ENCODE peak calls at places on chromosomes 12 and 14, in five cellular contexts. M is CD8-positive, alpha-beta memory T cell; K is upper lobe of right lung; Y is stomach; Z is HL-60. E is an unnamed sample.

GRCh38 chr14:78586681-78587080 is 416.5 kb downstream of the NRXN3 start:
- DNase-seq in M (no peak), K (no peak), Y (no peak), Z (no peak), E (no peak)

GRCh38 chr14:90617942-90618341 is 198.3 kb downstream of the TTC7B start:
- DNase-seq in M (no peak), K (no peak), Y (no peak), Z (no peak), E (no peak)

GRCh38 chr12:21428241-21428640 is 9.2 kb upstream of the PYROXD1 start:
- DNase-seq in M (no peak), K (no peak), Y (no peak), Z (no peak), E (no peak)

GRCh38 chr14:24207625-24208024 is 2.1 kb downstream of the TSSK4 start:
- DNase-seq in M (no peak), K (no peak), Y (no peak), Z (no peak), E (no peak)

GRCh38 chr14:85527006-85527405 is 2.9 kb upstream of the FLRT2 start:
- DNase-seq in M (no peak), K (no peak), Y (no peak), Z (no peak), E (no peak)

GRCh38 chr14:56333361-56334279 is 215.4 kb downstream of the PELI2 start:
- DNase-seq in M (no peak), K (no peak), Y (no peak), Z (no peak), E (no peak)

GRCh38 chr14:78758333-78758732 is 588.2 kb downstream of the NRXN3 start:
- DNase-seq in M (no peak), K (no peak), Y (no peak), Z (no peak), E (no peak)

GRCh38 chr12:116184766-116185165 is 92.7 kb downstream of the MED13L start:
- DNase-seq in M (no peak), K (no peak), Y (no peak), Z (no peak), E (no peak)

GRCh38 chr12:17691369-17691768 is 398.6 kb downstream of the RERGL start:
- DNase-seq in M (no peak), K (no peak), Y (no peak), Z (no peak), E (no peak)

GRCh38 chr14:62015945-62016344 is 253.7 kb downstream of the SNAPC1 start:
- DNase-seq in M (no peak), K (no peak), Y (no peak), Z (no peak), E (no peak)

GRCh38 chr12:12798480-12798879 is 13.0 kb downstream of the APOLD1 start:
- DNase-seq in M (no peak), K (no peak), Y (no peak), Z (no peak), E (no peak)

GRCh38 chr12:76007640-76008039 is 23.9 kb downstream of the PHLDA1 start:
- DNase-seq in M (no peak), K (no peak), Y (no peak), Z (no peak), E (no peak)

GRCh38 chr12:3587402-3588013 is 96.5 kb downstream of the PRMT8 start:
- DNase-seq in M (no peak), K (peak), Y (no peak), Z (no peak), E (no peak)

GRCh38 chr12:106137456-106138278 is 1.1 kb downstream of the NUAK1 start:
- DNase-seq in M (no peak), K (no peak), Y (no peak), Z (no peak), E (no peak)

GRCh38 chr12:78375461-78375860 is 489.1 kb upstream of the SYT1 start:
- DNase-seq in M (no peak), K (no peak), Y (no peak), Z (no peak), E (no peak)

GRCh38 chr12:104960464-104960863 is 2.4 kb upstream of the SLC41A2 start:
- DNase-seq in M (no peak), K (no peak), Y (no peak), Z (no peak), E (no peak)

GRCh38 chr14:94679941-94680340 is 67.8 kb downstream of the SERPINA3 start:
- DNase-seq in M (no peak), K (peak), Y (no peak), Z (no peak), E (no peak)

GRCh38 chr12:56629459-56630179 is 507 bp downstream of the BAZ2A start:
- DNase-seq in M (peak), K (peak), Y (no peak), Z (no peak), E (peak)

GRCh38 chr12:114166360-114166759 is 200.2 kb upstream of the RBM19 start:
- DNase-seq in M (no peak), K (no peak), Y (no peak), Z (peak), E (peak)

GRCh38 chr12:27575099-27575779 is 51.2 kb downstream of the PPFIBP1 start:
- DNase-seq in M (no peak), K (no peak), Y (no peak), Z (no peak), E (no peak)

GRCh38 chr12:57826966-57827365 is 8.4 kb upstream of the AVIL start:
- DNase-seq in M (no peak), K (no peak), Y (no peak), Z (no peak), E (no peak)
- H3K27ac ChIP-seq in M (no peak), K (peak), Y (no peak), Z (no peak), E (peak)

GRCh38 chr14:30016025-30016424 is 88.4 kb upstream of the PRKD1 start:
- DNase-seq in M (no peak), K (no peak), Y (no peak), Z (no peak), E (no peak)
- H3K27ac ChIP-seq in M (no peak), K (no peak), Y (no peak), Z (no peak), E (no peak)

DNA sequence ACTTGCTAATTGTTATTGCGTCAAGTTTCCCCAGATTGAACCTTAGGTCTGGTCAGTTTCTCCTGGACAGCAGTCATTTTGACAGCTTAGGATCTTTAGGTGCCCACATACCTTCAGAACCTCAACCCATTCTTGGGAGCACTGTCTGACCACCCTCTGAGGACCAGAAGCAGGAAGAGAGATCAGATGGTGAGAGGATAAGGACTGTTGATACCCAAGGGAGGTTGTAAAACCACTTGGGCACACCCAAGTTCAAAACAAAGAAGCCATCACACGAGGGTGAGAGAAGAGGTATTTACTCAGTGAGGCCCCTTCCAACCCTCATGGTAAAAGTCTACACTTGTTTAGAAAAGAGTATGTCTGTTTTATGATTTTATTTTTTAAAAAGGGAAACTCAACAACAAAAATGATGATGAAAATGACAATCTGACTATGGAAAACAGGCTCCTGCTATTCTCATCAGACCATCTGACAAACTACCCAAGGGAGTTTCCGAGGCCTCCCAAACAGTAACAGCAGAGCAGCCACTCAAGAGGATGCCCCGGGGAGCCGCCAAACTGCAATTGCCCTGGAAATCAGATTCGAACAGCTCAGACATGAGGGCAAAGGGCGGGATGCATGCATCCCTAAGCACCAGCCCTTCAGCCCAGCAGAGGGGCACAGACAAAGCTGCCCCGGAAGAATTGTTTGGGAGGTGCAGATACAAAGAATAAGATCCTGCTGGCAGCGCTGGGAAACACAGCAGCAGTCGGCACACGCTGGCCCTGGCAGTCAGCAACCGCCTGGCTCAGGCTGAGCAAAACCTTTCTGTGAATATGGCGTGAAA is 162.6 kb upstream of the PLEKHG7 start:
- DNase-seq in M (no peak), K (no peak), Y (no peak), Z (no peak), E (peak)
- H3K27ac ChIP-seq in M (no peak), K (no peak), Y (peak), Z (peak), E (peak)

DNA sequence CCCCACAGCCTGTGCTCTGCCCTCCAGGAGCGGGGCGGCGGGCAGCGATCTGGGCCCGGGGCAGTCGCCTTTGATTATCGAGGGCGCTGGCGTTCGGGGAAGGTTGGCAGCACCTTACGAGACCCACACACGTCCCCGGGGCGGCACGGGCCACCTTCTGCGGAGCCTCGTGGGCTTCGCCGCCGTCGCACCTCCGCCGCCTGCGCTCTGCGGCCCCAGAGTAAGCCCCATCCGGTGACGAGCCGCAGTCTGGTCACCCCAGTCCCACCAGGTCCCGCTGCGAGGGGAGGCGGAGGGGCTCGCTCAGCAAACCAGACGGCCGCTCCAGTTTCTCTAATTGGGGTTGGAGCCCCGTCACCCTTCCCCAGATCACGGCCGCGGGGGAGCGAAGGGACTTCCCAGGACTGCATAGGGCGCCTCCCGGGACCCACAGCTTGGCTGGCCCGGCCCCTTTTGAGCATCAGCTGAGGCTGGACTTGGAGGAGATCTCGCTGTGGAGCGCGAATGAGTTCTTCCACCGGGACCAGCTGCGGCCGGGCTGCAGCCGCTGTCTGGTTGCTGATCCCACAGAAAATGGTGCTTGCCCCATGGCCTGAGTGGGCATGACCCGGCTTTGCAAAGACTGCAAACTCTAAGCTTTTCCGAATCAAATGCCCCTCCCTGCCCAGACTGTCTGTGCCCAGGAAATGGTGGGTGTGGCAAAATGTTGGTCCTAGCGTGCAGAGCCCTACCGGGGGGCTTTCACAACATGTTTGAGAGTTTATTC is 559 bp downstream of the LGALS3 start:
- DNase-seq in M (peak), K (peak), Y (peak), Z (no peak), E (peak)
- H3K27ac ChIP-seq in M (no peak), K (peak), Y (peak), Z (no peak), E (peak)

DNA sequence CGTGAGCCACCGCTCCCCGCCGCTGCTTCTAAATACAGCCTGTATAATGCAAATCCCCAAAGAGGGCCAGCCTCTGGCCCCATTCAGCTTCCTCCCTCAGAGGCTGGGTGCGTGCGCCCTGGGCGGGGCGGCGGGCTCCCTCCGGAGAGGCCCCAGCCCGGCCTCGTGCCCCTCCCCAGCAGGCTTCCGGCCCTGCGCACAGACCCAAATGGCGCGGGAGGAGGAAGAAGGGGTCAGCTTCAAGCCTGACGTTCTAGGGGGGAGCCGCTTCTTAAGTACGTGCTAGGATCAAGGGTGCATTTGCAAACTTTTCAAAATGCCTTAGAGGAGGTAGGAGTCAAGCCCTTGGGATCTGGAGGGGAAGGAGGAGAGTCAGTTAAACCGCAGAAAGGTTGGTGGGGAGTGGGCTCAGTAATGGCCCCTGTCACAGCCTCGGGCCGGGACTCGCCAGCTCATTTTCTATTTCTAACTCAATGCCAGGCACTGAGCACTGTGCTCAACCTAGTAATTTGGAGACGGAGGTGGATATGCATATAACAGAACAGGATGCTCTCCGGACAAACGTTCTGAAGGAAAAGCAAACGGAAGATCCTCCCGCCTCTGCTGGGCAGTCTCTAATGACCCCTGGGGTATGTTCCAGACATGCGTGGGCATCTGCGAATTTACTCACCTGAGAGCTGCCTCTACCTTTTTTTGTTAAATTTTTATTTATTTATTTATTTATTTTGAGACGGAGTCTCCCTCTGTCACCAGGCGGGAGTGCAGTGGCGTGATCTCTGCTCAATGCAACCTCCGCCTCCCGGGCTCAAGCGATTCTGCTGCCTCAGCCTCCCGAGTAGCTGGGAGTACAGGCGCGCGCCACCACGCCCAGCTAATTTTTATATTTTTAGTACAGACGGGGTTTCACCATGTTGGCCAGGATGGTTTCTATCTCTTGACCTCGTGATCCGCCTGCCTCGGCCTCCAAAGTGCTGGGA is 32.3 kb downstream of the NINJ2 start:
- DNase-seq in M (peak), K (peak), Y (peak), Z (peak), E (peak)
- H3K27ac ChIP-seq in M (peak), K (peak), Y (peak), Z (peak), E (peak)

GRCh38 chr14:105256292-105256960 is 8.1 kb downstream of the BTBD6 start:
- DNase-seq in M (no peak), K (no peak), Y (no peak), Z (no peak), E (no peak)
- H3K27ac ChIP-seq in M (no peak), K (no peak), Y (no peak), Z (no peak), E (no peak)